ENCODE peak calls at places on chromosomes 11 and 22, in ten cellular contexts. One of them, this sample, is unnamed.

GRCh38 chr11:13105237-13105844 is 96.2 kb downstream of the RASSF10 start:
- DNase-seq in small intestine: peak
- DNase-seq in stimulated activated CD8-positive, alpha-beta memory T cell treated with anti-CD3 and anti-CD28 coated beads, Interleukin-15, amount 100 ng/mL, for 24 hours: no peak
- DNase-seq in astrocyte of the spinal cord: no peak
- DNase-seq in CD4-positive, alpha-beta T cell: no peak
- DNase-seq in upper lobe of right lung: no peak
- DNase-seq in HTR-8/SVneo: no peak
- DNase-seq in NCI-H1930: no peak
- DNase-seq in hippocampal formation: no peak
- DNase-seq in activated T-helper 1 cell treated with Interleukin-2 at 50 U/mL for 16 hours: no peak
- DNase-seq in this sample: peak

GRCh38 chr11:69674267-69674885 is 777 bp downstream of the LTO1 start:
- DNase-seq in small intestine: peak
- DNase-seq in stimulated activated CD8-positive, alpha-beta memory T cell treated with anti-CD3 and anti-CD28 coated beads, Interleukin-15, amount 100 ng/mL, for 24 hours: no peak
- DNase-seq in astrocyte of the spinal cord: peak
- DNase-seq in CD4-positive, alpha-beta T cell: no peak
- DNase-seq in upper lobe of right lung: peak
- DNase-seq in HTR-8/SVneo: peak
- DNase-seq in NCI-H1930: no peak
- DNase-seq in hippocampal formation: no peak
- DNase-seq in activated T-helper 1 cell treated with Interleukin-2 at 50 U/mL for 16 hours: no peak
- DNase-seq in this sample: peak

GRCh38 chr11:12540075-12540685 is 134.0 kb upstream of the TEAD1 start:
- DNase-seq in small intestine: no peak
- DNase-seq in stimulated activated CD8-positive, alpha-beta memory T cell treated with anti-CD3 and anti-CD28 coated beads, Interleukin-15, amount 100 ng/mL, for 24 hours: no peak
- DNase-seq in astrocyte of the spinal cord: peak
- DNase-seq in CD4-positive, alpha-beta T cell: no peak
- DNase-seq in upper lobe of right lung: no peak
- DNase-seq in HTR-8/SVneo: no peak
- DNase-seq in NCI-H1930: no peak
- DNase-seq in hippocampal formation: no peak
- DNase-seq in activated T-helper 1 cell treated with Interleukin-2 at 50 U/mL for 16 hours: no peak
- DNase-seq in this sample: peak

GRCh38 chr11:62217191-62217748 is 8.8 kb downstream of the SCGB2A1 start:
- DNase-seq in small intestine: peak
- DNase-seq in stimulated activated CD8-positive, alpha-beta memory T cell treated with anti-CD3 and anti-CD28 coated beads, Interleukin-15, amount 100 ng/mL, for 24 hours: no peak
- DNase-seq in astrocyte of the spinal cord: peak
- DNase-seq in CD4-positive, alpha-beta T cell: no peak
- DNase-seq in upper lobe of right lung: no peak
- DNase-seq in HTR-8/SVneo: no peak
- DNase-seq in NCI-H1930: no peak
- DNase-seq in hippocampal formation: no peak
- DNase-seq in activated T-helper 1 cell treated with Interleukin-2 at 50 U/mL for 16 hours: no peak
- DNase-seq in this sample: peak

GRCh38 chr11:37572491-37573171 is 974.6 kb upstream of the RAG2 start:
- DNase-seq in small intestine: no peak
- DNase-seq in stimulated activated CD8-positive, alpha-beta memory T cell treated with anti-CD3 and anti-CD28 coated beads, Interleukin-15, amount 100 ng/mL, for 24 hours: no peak
- DNase-seq in astrocyte of the spinal cord: no peak
- DNase-seq in CD4-positive, alpha-beta T cell: no peak
- DNase-seq in upper lobe of right lung: no peak
- DNase-seq in HTR-8/SVneo: no peak
- DNase-seq in NCI-H1930: no peak
- DNase-seq in hippocampal formation: no peak
- DNase-seq in activated T-helper 1 cell treated with Interleukin-2 at 50 U/mL for 16 hours: no peak
- DNase-seq in this sample: no peak

GRCh38 chr11:2314136-2314524 is 12.3 kb downstream of the TSPAN32 start:
- DNase-seq in small intestine: no peak
- DNase-seq in stimulated activated CD8-positive, alpha-beta memory T cell treated with anti-CD3 and anti-CD28 coated beads, Interleukin-15, amount 100 ng/mL, for 24 hours: no peak
- DNase-seq in astrocyte of the spinal cord: no peak
- DNase-seq in CD4-positive, alpha-beta T cell: no peak
- DNase-seq in upper lobe of right lung: peak
- DNase-seq in HTR-8/SVneo: no peak
- DNase-seq in NCI-H1930: no peak
- DNase-seq in hippocampal formation: no peak
- DNase-seq in activated T-helper 1 cell treated with Interleukin-2 at 50 U/mL for 16 hours: no peak
- DNase-seq in this sample: no peak

GRCh38 chr11:19938051-19938856 is 222.0 kb downstream of the DBX1 start:
- DNase-seq in small intestine: peak
- DNase-seq in stimulated activated CD8-positive, alpha-beta memory T cell treated with anti-CD3 and anti-CD28 coated beads, Interleukin-15, amount 100 ng/mL, for 24 hours: no peak
- DNase-seq in astrocyte of the spinal cord: peak
- DNase-seq in CD4-positive, alpha-beta T cell: no peak
- DNase-seq in upper lobe of right lung: no peak
- DNase-seq in HTR-8/SVneo: peak
- DNase-seq in NCI-H1930: no peak
- DNase-seq in hippocampal formation: no peak
- DNase-seq in activated T-helper 1 cell treated with Interleukin-2 at 50 U/mL for 16 hours: no peak
- DNase-seq in this sample: peak

GRCh38 chr22:19996694-19997384 is 19.8 kb downstream of the ARVCF start:
- DNase-seq in small intestine: no peak
- DNase-seq in stimulated activated CD8-positive, alpha-beta memory T cell treated with anti-CD3 and anti-CD28 coated beads, Interleukin-15, amount 100 ng/mL, for 24 hours: no peak
- DNase-seq in astrocyte of the spinal cord: no peak
- DNase-seq in CD4-positive, alpha-beta T cell: no peak
- DNase-seq in upper lobe of right lung: no peak
- DNase-seq in HTR-8/SVneo: no peak
- DNase-seq in NCI-H1930: no peak
- DNase-seq in hippocampal formation: no peak
- DNase-seq in activated T-helper 1 cell treated with Interleukin-2 at 50 U/mL for 16 hours: no peak
- DNase-seq in this sample: no peak

This sample was measured in DMS53.